ENCODE peak calls at places on chromosomes 5 and 9, in four cellular contexts. One of them, this sample, is unnamed.

GRCh38 chr9:73116030-73116429 is 35.6 kb upstream of the ANXA1 start:
- DNase-seq in mucosa of gallbladder: no peak
- DNase-seq in fibroblast of the aortic adventitia: peak
- DNase-seq in AG08396: peak
- DNase-seq in this sample: peak

GRCh38 chr5:33313150-33313549 is 127.6 kb upstream of the TARS1 start:
- DNase-seq in mucosa of gallbladder: peak
- DNase-seq in fibroblast of the aortic adventitia: peak
- DNase-seq in AG08396: peak
- DNase-seq in this sample: peak

GRCh38 chr5:177185993-177186392 is 52.4 kb downstream of the NSD1 start:
- DNase-seq in fibroblast of the aortic adventitia: no peak
- DNase-seq in mucosa of gallbladder: no peak
- DNase-seq in AG08396: no peak
- DNase-seq in this sample: no peak

GRCh38 chr9:35861161-35861897 is 8.9 kb downstream of the OR13J1 start:
- DNase-seq in mucosa of gallbladder: no peak
- DNase-seq in AG08396: peak
- DNase-seq in fibroblast of the aortic adventitia: no peak
- DNase-seq in this sample: no peak

GRCh38 chr5:60445427-60445826 is 254.5 kb downstream of the DEPDC1B start:
- DNase-seq in AG08396: no peak
- DNase-seq in fibroblast of the aortic adventitia: no peak
- DNase-seq in mucosa of gallbladder: no peak
- DNase-seq in this sample: no peak

GRCh38 chr9:107756091-107756490 is 266.5 kb upstream of the KLF4 start:
- DNase-seq in fibroblast of the aortic adventitia: no peak
- DNase-seq in AG08396: no peak
- DNase-seq in mucosa of gallbladder: no peak
- DNase-seq in this sample: no peak

GRCh38 chr5:179912951-179913350 is 5.3 kb upstream of the TBC1D9B start:
- DNase-seq in fibroblast of the aortic adventitia: no peak
- DNase-seq in mucosa of gallbladder: peak
- DNase-seq in AG08396: no peak
- DNase-seq in this sample: no peak

GRCh38 chr9:86126998-86127972 is 27.9 kb upstream of the GOLM1 start:
- DNase-seq in mucosa of gallbladder: peak
- DNase-seq in AG08396: peak
- DNase-seq in fibroblast of the aortic adventitia: peak
- DNase-seq in this sample: peak

GRCh38 chr5:90055831-90056328 is 353.7 kb downstream of the CETN3 start:
- DNase-seq in mucosa of gallbladder: no peak
- DNase-seq in AG08396: peak
- DNase-seq in fibroblast of the aortic adventitia: peak
- DNase-seq in this sample: peak

GRCh38 chr5:168658394-168658793 is 79.2 kb upstream of the PANK3 start:
- DNase-seq in mucosa of gallbladder: no peak
- DNase-seq in fibroblast of the aortic adventitia: peak
- DNase-seq in AG08396: no peak
- DNase-seq in this sample: peak

GRCh38 chr5:160369990-160370712 is at the start of gene C1QTNF2:
- DNase-seq in fibroblast of the aortic adventitia: peak
- DNase-seq in AG08396: peak
- DNase-seq in mucosa of gallbladder: peak
- DNase-seq in this sample: peak

GRCh38 chr9:37622462-37622861 is 28.3 kb upstream of the FRMPD1 start:
- DNase-seq in fibroblast of the aortic adventitia: peak
- DNase-seq in mucosa of gallbladder: no peak
- DNase-seq in AG08396: peak
- DNase-seq in this sample: no peak

GRCh38 chr5:139690385-139691274 is 42.5 kb downstream of the CXXC5 start:
- DNase-seq in AG08396: no peak
- DNase-seq in mucosa of gallbladder: no peak
- DNase-seq in fibroblast of the aortic adventitia: peak
- DNase-seq in this sample: no peak

GRCh38 chr9:98045234-98046160 is 11.0 kb upstream of the NANS start:
- DNase-seq in AG08396: no peak
- DNase-seq in mucosa of gallbladder: no peak
- DNase-seq in fibroblast of the aortic adventitia: peak
- DNase-seq in this sample: no peak

GRCh38 chr5:134967607-134968006 is at the start of gene CATSPER3:
- DNase-seq in AG08396: no peak
- DNase-seq in fibroblast of the aortic adventitia: no peak
- DNase-seq in mucosa of gallbladder: no peak
- DNase-seq in this sample: no peak

GRCh38 chr9:86714976-86715375 is 232.3 kb downstream of the GAS1 start:
- DNase-seq in fibroblast of the aortic adventitia: peak
- DNase-seq in AG08396: no peak
- DNase-seq in mucosa of gallbladder: no peak
- DNase-seq in this sample: no peak

GRCh38 chr9:129752915-129753724 is at the start of gene PTGES:
- DNase-seq in mucosa of gallbladder: peak
- DNase-seq in AG08396: peak
- DNase-seq in fibroblast of the aortic adventitia: peak
- DNase-seq in this sample: peak

GRCh38 chr5:148011407-148012124 is 52.2 kb upstream of the SPINK5 start:
- DNase-seq in mucosa of gallbladder: no peak
- DNase-seq in fibroblast of the aortic adventitia: peak
- DNase-seq in AG08396: no peak
- DNase-seq in this sample: peak

GRCh38 chr5:87829214-87829551 is 416.5 kb upstream of the CCNH start:
- DNase-seq in fibroblast of the aortic adventitia: peak
- DNase-seq in AG08396: no peak
- DNase-seq in mucosa of gallbladder: peak
- DNase-seq in this sample: peak

GRCh38 chr9:89491688-89492087 is 6.2 kb downstream of the SEMA4D start:
- DNase-seq in mucosa of gallbladder: no peak
- DNase-seq in AG08396: no peak
- DNase-seq in fibroblast of the aortic adventitia: no peak
- DNase-seq in this sample: no peak

GRCh38 chr5:14105717-14106435 is 37.3 kb upstream of the TRIO start:
- DNase-seq in AG08396: peak
- DNase-seq in fibroblast of the aortic adventitia: peak
- DNase-seq in mucosa of gallbladder: no peak
- DNase-seq in this sample: peak

GRCh38 chr5:51381801-51382507 is 1.3 kb upstream of the ISL1 start:
- DNase-seq in mucosa of gallbladder: no peak
- DNase-seq in fibroblast of the aortic adventitia: peak
- DNase-seq in AG08396: no peak
- DNase-seq in this sample: no peak